ENCODE peak calls at places on chromosome 19, in four cellular contexts. T is activated gamma-delta T cell, X is EL, Z is head of caudate nucleus. P is an unnamed sample.
A peak's percentile ranks its signal among the peaks of the same experiment; 100 is the strongest.

GRCh38 chr19:50197348-50197747 is 6.1 kb upstream of the MYH14 start:
- DNase-seq in T (no peak), X (no peak), Z (no peak), P (no peak)

GRCh38 chr19:11578342-11579142 is 1.1 kb upstream of the ACP5 start:
- DNase-seq in T (no peak), X (no peak), Z (no peak), P (peak; percentile 16)

GRCh38 chr19:58572818-58573657 is at the start of gene MZF1:
- DNase-seq in T (no peak), X (peak; percentile 100), Z (peak; percentile 99), P (peak; percentile 100)

GRCh38 chr19:4690362-4690761 is 20.2 kb upstream of the MYDGF start:
- DNase-seq in T (no peak), X (no peak), Z (no peak), P (no peak)

GRCh38 chr19:43450545-43450997 is 14.8 kb downstream of the LYPD3 start:
- DNase-seq in T (no peak), X (peak; percentile 56), Z (no peak), P (no peak)

GRCh38 chr19:16235811-16236710 is 38.4 kb downstream of the AP1M1 start:
- DNase-seq in T (no peak), X (no peak), Z (no peak), P (no peak)

GRCh38 chr19:44792286-44792685 is 14.6 kb downstream of the CBLC start:
- DNase-seq in T (no peak), X (no peak), Z (no peak), P (no peak)

GRCh38 chr19:46955813-46956371 is 63.7 kb upstream of the NPAS1 start:
- DNase-seq in T (no peak), X (no peak), Z (no peak), P (no peak)

GRCh38 chr19:41424335-41425173 is 2.6 kb downstream of the B3GNT8 start:
- DNase-seq in T (no peak), X (no peak), Z (no peak), P (no peak)

GRCh38 chr19:51688665-51689571 is 4.2 kb upstream of the SPACA6 start:
- DNase-seq in T (no peak), X (peak; percentile 95), Z (peak; percentile 89), P (no peak)

GRCh38 chr19:31378404-31378803 is 29.2 kb upstream of the TSHZ3 start:
- DNase-seq in T (no peak), X (peak; percentile 80), Z (no peak), P (no peak)

GRCh38 chr19:29385191-29385795 is 140.5 kb upstream of the VSTM2B start:
- DNase-seq in T (no peak), X (no peak), Z (peak; percentile 38), P (no peak)

GRCh38 chr19:10363789-10364281 is 16.5 kb downstream of the TYK2 start:
- DNase-seq in T (no peak), X (peak; percentile 21), Z (no peak), P (no peak)

GRCh38 chr19:45477713-45478453 is 10.1 kb downstream of the FOSB start:
- DNase-seq in T (no peak), X (no peak), Z (no peak), P (no peak)

GRCh38 chr19:50329146-50329925 is at the start of gene KCNC3:
- DNase-seq in T (peak; percentile 72), X (peak; percentile 47), Z (peak; percentile 99), P (peak; percentile 82)

P was measured in effector CD4-positive, alpha-beta T cell.